ENCODE peak calls at places on chromosomes 1 and 21, in five cellular contexts. M is pancreas, P is GM10248, T is GM06990, I is BE2C. K is an unnamed sample.

GRCh38 chr1:173137116-173137515 is 70.0 kb downstream of the TNFSF4 start:
- DNase-seq in I (no peak), P (no peak), T (no peak), M (no peak), K (no peak)

GRCh38 chr1:156584813-156585212 is 5.3 kb downstream of the TTC24 start:
- DNase-seq in I (peak; percentile 38), T (no peak), M (peak; percentile 43), P (no peak), K (no peak)

GRCh38 chr1:149849246-149849946 is 50.0 kb upstream of the BOLA1 start:
- DNase-seq in M (no peak), I (no peak), P (no peak), T (no peak), K (no peak)

GRCh38 chr1:64866689-64867088 is 99.7 kb downstream of the JAK1 start:
- DNase-seq in T (no peak), I (no peak), P (no peak), M (no peak), K (no peak)

GRCh38 chr1:181206513-181206912 is 118.0 kb downstream of the IER5 start:
- DNase-seq in T (no peak), I (no peak), M (no peak), P (no peak), K (no peak)

GRCh38 chr1:228210076-228210651 is 2.3 kb downstream of the OBSCN start:
- DNase-seq in I (no peak), M (no peak), P (no peak), T (no peak), K (no peak)

GRCh38 chr1:203166192-203166940 is 9.3 kb downstream of the MYBPH start:
- DNase-seq in T (no peak), M (no peak), P (peak; percentile 59), I (no peak), K (no peak)

GRCh38 chr1:201429771-201430501 is 8.4 kb upstream of the TNNI1 start:
- DNase-seq in I (no peak), T (no peak), M (no peak), P (no peak), K (no peak)

GRCh38 chr1:119743308-119743707 is 25.4 kb downstream of the HMGCS2 start:
- DNase-seq in P (no peak), T (no peak), I (no peak), M (no peak), K (no peak)

GRCh38 chr1:56578963-56579875 is at the start of gene PLPP3:
- DNase-seq in M (peak; percentile 88), P (peak; percentile 31), I (peak; percentile 28), T (peak; percentile 78), K (peak; percentile 99)

GRCh38 chr1:116666747-116667576 is 571 bp downstream of the IGSF3 start:
- DNase-seq in M (peak; percentile 69), T (no peak), P (peak; percentile 35), I (peak; percentile 19), K (no peak)

GRCh38 chr1:147585640-147586383 is 44.5 kb downstream of the BCL9 start:
- DNase-seq in T (no peak), I (no peak), P (no peak), M (no peak), K (no peak)

GRCh38 chr21:36691539-36692124 is 7.3 kb upstream of the SIM2 start:
- DNase-seq in M (no peak), I (no peak), P (no peak), T (no peak), K (no peak)

GRCh38 chr1:3283849-3284248 is 170.6 kb upstream of the ARHGEF16 start:
- DNase-seq in M (peak; percentile 88), I (peak; percentile 39), T (no peak), P (no peak), K (no peak)

GRCh38 chr1:183291802-183292515 is 105.9 kb downstream of the LAMC2 start:
- DNase-seq in I (no peak), P (no peak), T (no peak), M (no peak), K (no peak)

GRCh38 chr1:235050911-235051360 is 77.7 kb downstream of the TOMM20 start:
- DNase-seq in I (peak; percentile 83), P (peak; percentile 76), T (peak; percentile 80), M (no peak), K (no peak)

GRCh38 chr1:181152892-181153633 is 64.6 kb downstream of the IER5 start:
- DNase-seq in T (peak; percentile 81), P (peak; percentile 70), M (no peak), I (peak; percentile 72), K (no peak)

GRCh38 chr1:20366076-20366765 is 75.5 kb downstream of the VWA5B1 start:
- DNase-seq in T (no peak), I (no peak), P (no peak), M (no peak), K (no peak)

GRCh38 chr1:172727956-172728603 is 69.2 kb downstream of the FASLG start:
- DNase-seq in P (peak; percentile 26), I (peak; percentile 60), T (no peak), M (no peak), K (no peak)

GRCh38 chr1:64956733-64957441 is 9.5 kb downstream of the JAK1 start:
- DNase-seq in M (no peak), T (peak; percentile 66), I (no peak), P (peak; percentile 81), K (no peak)

GRCh38 chr1:23556661-23557470 is 2.4 kb downstream of the ID3 start:
- DNase-seq in P (no peak), T (peak; percentile 33), M (no peak), I (peak; percentile 24), K (no peak)

GRCh38 chr1:4673494-4673893 is 19.1 kb downstream of the AJAP1 start:
- DNase-seq in M (no peak), I (no peak), P (no peak), T (no peak), K (no peak)

GRCh38 chr21:42734323-42734971 is 81.0 kb downstream of the PDE9A start:
- DNase-seq in T (no peak), I (no peak), P (no peak), M (no peak), K (no peak)

GRCh38 chr1:119409731-119410130 is 5.2 kb upstream of the HSD3B2 start:
- DNase-seq in M (no peak), I (no peak), T (no peak), P (no peak), K (no peak)

GRCh38 chr1:200982071-200982945 is 41.2 kb downstream of the KIF21B start:
- DNase-seq in T (no peak), P (no peak), M (no peak), I (no peak), K (no peak)

GRCh38 chr1:75053207-75053606 is 81.0 kb upstream of the LHX8 start:
- DNase-seq in P (no peak), I (no peak), M (no peak), T (no peak), K (peak; percentile 23)
- TF ChIP-seq CTCF in P (no peak), I (peak; percentile 37), M (no peak), T (peak; percentile 26), K (peak; percentile 59)

DNA sequence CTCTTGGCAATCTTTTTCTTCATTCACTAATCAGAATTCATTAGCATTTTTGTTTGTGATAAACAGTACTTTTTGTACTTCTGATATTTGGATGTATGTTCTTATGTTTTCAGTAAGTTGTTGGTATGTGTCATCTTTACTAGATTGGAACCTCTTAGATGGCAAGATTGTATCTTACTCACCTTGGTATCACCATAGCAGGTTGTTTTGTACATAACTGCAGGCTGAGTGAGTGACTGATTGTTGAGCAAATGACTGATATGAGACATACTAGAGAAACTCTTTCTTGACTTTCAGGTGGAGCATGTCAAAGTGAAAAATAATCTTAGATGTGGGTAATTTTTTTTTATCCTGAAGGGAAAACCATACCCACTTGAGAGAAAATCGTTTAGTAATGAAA is 173.7 kb downstream of the CLEC20A start:
- DNase-seq in I (no peak), P (no peak), T (no peak), M (no peak), K (no peak)
- TF ChIP-seq CTCF in I (no peak), P (no peak), T (no peak), M (no peak), K (no peak)

DNA sequence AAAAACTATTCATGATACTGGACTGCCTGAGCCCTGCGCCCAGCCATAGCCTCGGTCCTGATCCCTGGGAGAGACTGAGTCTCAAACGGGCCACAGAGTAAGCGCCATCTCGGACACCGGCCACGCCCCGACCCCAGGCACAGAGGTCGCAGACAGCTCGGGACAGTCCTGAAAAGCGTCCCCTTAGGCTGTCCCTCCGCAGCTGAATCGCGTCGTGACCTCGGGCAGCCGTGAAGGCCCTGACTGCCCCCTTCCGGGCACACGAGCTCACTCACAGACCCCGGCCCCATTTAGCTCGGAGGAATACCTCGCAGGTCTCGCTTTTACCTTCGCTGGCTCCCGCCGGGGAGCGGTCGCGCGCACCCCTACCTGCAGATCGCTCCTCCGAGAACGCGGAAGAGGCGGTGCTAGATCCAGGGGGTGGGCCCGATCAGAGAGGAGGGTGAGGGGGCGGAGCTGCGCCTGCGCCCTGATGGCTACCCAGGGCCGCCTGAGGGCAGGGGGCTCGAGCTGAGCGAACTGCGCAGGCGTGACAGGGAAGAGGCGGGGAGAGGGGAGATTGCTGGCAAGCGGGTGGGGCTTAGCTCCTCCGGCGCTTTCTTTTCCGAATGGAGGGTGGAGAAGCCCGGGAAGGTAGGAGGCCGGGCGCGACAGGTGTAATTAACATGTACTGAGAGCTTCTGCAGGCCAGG is at the start of gene MKNK1:
- DNase-seq in P (peak; percentile 100), M (peak; percentile 99), I (peak; percentile 91), T (peak; percentile 96), K (peak; percentile 81)
- TF ChIP-seq CTCF in P (no peak), M (no peak), I (no peak), T (peak; percentile 13), K (peak; percentile 20)

GRCh38 chr1:111960971-111961370 is 28.5 kb downstream of the KCND3 start:
- DNase-seq in T (no peak), P (no peak), I (no peak), M (no peak), K (no peak)

GRCh38 chr1:111961773-111962565 is 27.5 kb downstream of the KCND3 start:
- DNase-seq in M (no peak), T (no peak), I (no peak), P (no peak), K (no peak)

GRCh38 chr1:111958911-111959310 is 30.6 kb downstream of the KCND3 start:
- DNase-seq in P (no peak), M (no peak), T (no peak), I (no peak), K (no peak)

GRCh38 chr1:111958075-111958474 is 31.4 kb downstream of the KCND3 start:
- DNase-seq in M (no peak), T (no peak), P (no peak), I (no peak), K (no peak)

DNA sequence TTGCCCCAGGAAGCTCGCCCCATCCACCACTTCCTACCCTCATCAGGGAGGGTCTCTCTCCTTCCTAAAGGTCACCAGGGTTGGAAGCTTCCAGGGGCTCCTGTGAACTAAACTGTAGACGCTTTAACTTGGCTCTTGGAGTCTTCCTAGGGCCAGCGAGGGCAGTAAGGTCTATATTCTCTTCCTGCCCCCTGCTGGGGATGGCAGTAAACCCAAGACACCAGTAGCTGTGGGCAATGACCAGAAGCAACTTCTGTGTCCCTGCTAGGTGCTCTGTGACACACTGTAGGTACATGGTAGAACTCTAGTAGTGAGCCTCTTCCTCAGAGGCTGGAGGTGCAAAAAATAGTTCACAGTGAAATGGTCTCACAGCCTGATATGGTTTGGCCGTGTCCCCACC is 30.0 kb downstream of the KCND3 start:
- DNase-seq in P (no peak), M (no peak), I (no peak), T (no peak), K (no peak)
- TF ChIP-seq CTCF in P (no peak), M (no peak), I (peak; percentile 44), T (peak; percentile 14), K (no peak)

K was measured in AG09319.